ENCODE peak calls at places on chromosome 10, in eight cellular contexts. One of them, this sample, is unnamed.

GRCh38 chr10:44978570-44979280 is at the start of gene DEPP1:
- DNase-seq in right lobe of liver: peak
- DNase-seq in heart left ventricle: peak
- DNase-seq in body of pancreas: peak
- DNase-seq in tibial nerve: peak
- DNase-seq in adrenal gland: peak
- DNase-seq in uterus: peak
- DNase-seq in sigmoid colon: peak
- DNase-seq in this sample: peak

GRCh38 chr10:63562857-63563256 is 41.7 kb downstream of the REEP3 start:
- DNase-seq in right lobe of liver: no peak
- DNase-seq in heart left ventricle: no peak
- DNase-seq in body of pancreas: no peak
- DNase-seq in tibial nerve: no peak
- DNase-seq in adrenal gland: no peak
- DNase-seq in uterus: no peak
- DNase-seq in sigmoid colon: no peak
- DNase-seq in this sample: no peak

GRCh38 chr10:24790599-24790998 is 66.9 kb upstream of the ARHGAP21 start:
- DNase-seq in right lobe of liver: no peak
- DNase-seq in heart left ventricle: no peak
- DNase-seq in body of pancreas: no peak
- DNase-seq in tibial nerve: no peak
- DNase-seq in adrenal gland: no peak
- DNase-seq in uterus: no peak
- DNase-seq in sigmoid colon: no peak
- DNase-seq in this sample: no peak

GRCh38 chr10:91907914-91908357 is 1.4 kb downstream of the FGFBP3 start:
- DNase-seq in right lobe of liver: no peak
- DNase-seq in heart left ventricle: no peak
- DNase-seq in body of pancreas: peak
- DNase-seq in tibial nerve: no peak
- DNase-seq in adrenal gland: no peak
- DNase-seq in uterus: no peak
- DNase-seq in sigmoid colon: no peak
- DNase-seq in this sample: no peak

GRCh38 chr10:35722226-35722625 is 80.1 kb upstream of the FZD8 start:
- DNase-seq in right lobe of liver: no peak
- DNase-seq in heart left ventricle: no peak
- DNase-seq in body of pancreas: no peak
- DNase-seq in tibial nerve: no peak
- DNase-seq in adrenal gland: no peak
- DNase-seq in uterus: no peak
- DNase-seq in sigmoid colon: no peak
- DNase-seq in this sample: no peak

GRCh38 chr10:47450442-47450841 is 33.5 kb downstream of the ANXA8 start:
- DNase-seq in right lobe of liver: no peak
- DNase-seq in heart left ventricle: no peak
- DNase-seq in body of pancreas: no peak
- DNase-seq in tibial nerve: no peak
- DNase-seq in adrenal gland: no peak
- DNase-seq in uterus: no peak
- DNase-seq in sigmoid colon: no peak
- DNase-seq in this sample: no peak

GRCh38 chr10:98268694-98269386 is 846 bp upstream of the LOXL4 start:
- DNase-seq in right lobe of liver: no peak
- DNase-seq in heart left ventricle: no peak
- DNase-seq in body of pancreas: peak
- DNase-seq in tibial nerve: no peak
- DNase-seq in adrenal gland: no peak
- DNase-seq in uterus: no peak
- DNase-seq in sigmoid colon: no peak
- DNase-seq in this sample: no peak

GRCh38 chr10:125049216-125049903 is 107.4 kb downstream of the ZRANB1 start:
- DNase-seq in right lobe of liver: no peak
- DNase-seq in heart left ventricle: no peak
- DNase-seq in body of pancreas: no peak
- DNase-seq in tibial nerve: no peak
- DNase-seq in adrenal gland: no peak
- DNase-seq in uterus: no peak
- DNase-seq in sigmoid colon: no peak
- DNase-seq in this sample: no peak

GRCh38 chr10:110312206-110312605 is 7.5 kb upstream of the SMNDC1 start:
- DNase-seq in right lobe of liver: no peak
- DNase-seq in heart left ventricle: no peak
- DNase-seq in body of pancreas: no peak
- DNase-seq in tibial nerve: no peak
- DNase-seq in adrenal gland: no peak
- DNase-seq in uterus: no peak
- DNase-seq in sigmoid colon: no peak
- DNase-seq in this sample: no peak

GRCh38 chr10:132272061-132272766 is 35.5 kb downstream of the STK32C start:
- DNase-seq in right lobe of liver: peak
- DNase-seq in heart left ventricle: no peak
- DNase-seq in body of pancreas: no peak
- DNase-seq in tibial nerve: no peak
- DNase-seq in adrenal gland: no peak
- DNase-seq in uterus: no peak
- DNase-seq in sigmoid colon: peak
- DNase-seq in this sample: peak

GRCh38 chr10:46520941-46521340 is 35.5 kb downstream of the GPRIN2 start:
- DNase-seq in right lobe of liver: no peak
- DNase-seq in heart left ventricle: peak
- DNase-seq in body of pancreas: no peak
- DNase-seq in tibial nerve: no peak
- DNase-seq in adrenal gland: peak
- DNase-seq in uterus: peak
- DNase-seq in sigmoid colon: peak
- DNase-seq in this sample: no peak

GRCh38 chr10:78277734-78278404 is 244.2 kb downstream of the RPS24 start:
- DNase-seq in right lobe of liver: no peak
- DNase-seq in heart left ventricle: peak
- DNase-seq in body of pancreas: peak
- DNase-seq in tibial nerve: no peak
- DNase-seq in adrenal gland: peak
- DNase-seq in uterus: peak
- DNase-seq in sigmoid colon: peak
- DNase-seq in this sample: no peak

GRCh38 chr10:109214916-109215740 is 708.2 kb downstream of the XPNPEP1 start:
- DNase-seq in right lobe of liver: no peak
- DNase-seq in heart left ventricle: no peak
- DNase-seq in body of pancreas: no peak
- DNase-seq in tibial nerve: no peak
- DNase-seq in adrenal gland: no peak
- DNase-seq in uterus: no peak
- DNase-seq in sigmoid colon: no peak
- DNase-seq in this sample: no peak

GRCh38 chr10:18224626-18225445 is 84.6 kb downstream of the CACNB2 start:
- DNase-seq in right lobe of liver: no peak
- DNase-seq in heart left ventricle: no peak
- DNase-seq in body of pancreas: no peak
- DNase-seq in tibial nerve: peak
- DNase-seq in adrenal gland: peak
- DNase-seq in uterus: peak
- DNase-seq in sigmoid colon: peak
- DNase-seq in this sample: peak

GRCh38 chr10:77073066-77073960 is 564.3 kb downstream of the KCNMA1 start:
- DNase-seq in right lobe of liver: peak
- DNase-seq in heart left ventricle: no peak
- DNase-seq in body of pancreas: peak
- DNase-seq in tibial nerve: peak
- DNase-seq in adrenal gland: peak
- DNase-seq in uterus: peak
- DNase-seq in sigmoid colon: peak
- DNase-seq in this sample: peak

GRCh38 chr10:77069020-77069419 is 568.6 kb downstream of the KCNMA1 start:
- DNase-seq in right lobe of liver: no peak
- DNase-seq in heart left ventricle: no peak
- DNase-seq in body of pancreas: no peak
- DNase-seq in tibial nerve: peak
- DNase-seq in adrenal gland: no peak
- DNase-seq in uterus: no peak
- DNase-seq in sigmoid colon: no peak
- DNase-seq in this sample: no peak

GRCh38 chr10:77074104-77074638 is 563.4 kb downstream of the KCNMA1 start:
- DNase-seq in right lobe of liver: no peak
- DNase-seq in heart left ventricle: no peak
- DNase-seq in body of pancreas: no peak
- DNase-seq in tibial nerve: no peak
- DNase-seq in adrenal gland: no peak
- DNase-seq in uterus: no peak
- DNase-seq in sigmoid colon: no peak
- DNase-seq in this sample: no peak

GRCh38 chr10:77070892-77071595 is 566.6 kb downstream of the KCNMA1 start:
- DNase-seq in right lobe of liver: no peak
- DNase-seq in heart left ventricle: peak
- DNase-seq in body of pancreas: no peak
- DNase-seq in tibial nerve: peak
- DNase-seq in adrenal gland: no peak
- DNase-seq in uterus: no peak
- DNase-seq in sigmoid colon: peak
- DNase-seq in this sample: no peak

GRCh38 chr10:77070317-77070716 is 567.3 kb downstream of the KCNMA1 start:
- DNase-seq in right lobe of liver: no peak
- DNase-seq in heart left ventricle: no peak
- DNase-seq in body of pancreas: no peak
- DNase-seq in tibial nerve: peak
- DNase-seq in adrenal gland: no peak
- DNase-seq in uterus: no peak
- DNase-seq in sigmoid colon: no peak
- DNase-seq in this sample: no peak
- TF ChIP-seq CTCF in right lobe of liver: no peak
- TF ChIP-seq CTCF in heart left ventricle: no peak
- TF ChIP-seq CTCF in body of pancreas: no peak
- TF ChIP-seq CTCF in tibial nerve: no peak
- TF ChIP-seq CTCF in adrenal gland: no peak
- TF ChIP-seq CTCF in uterus: no peak
- TF ChIP-seq CTCF in sigmoid colon: no peak
- TF ChIP-seq CTCF in this sample: no peak

DNA sequence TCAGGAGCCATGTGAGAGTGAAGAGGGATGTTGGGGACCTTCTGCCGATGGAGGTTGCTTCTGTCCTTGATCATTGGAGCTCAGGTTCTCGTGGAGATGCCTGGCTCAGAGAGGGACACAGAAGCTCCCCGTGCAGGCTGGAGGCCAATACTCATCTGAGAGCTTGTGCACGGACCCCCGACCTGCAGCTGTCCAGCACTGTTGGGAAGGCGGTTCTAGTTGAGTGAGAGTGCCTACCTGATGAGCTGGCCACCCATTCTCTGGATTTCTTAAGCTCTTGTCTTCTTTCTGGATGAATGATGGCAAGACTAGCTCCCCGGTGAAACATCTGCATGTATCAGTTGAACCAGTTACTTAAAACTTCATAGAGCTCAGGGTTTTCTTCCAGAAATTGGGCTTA is 247.6 kb upstream of the MKI67 start:
- DNase-seq in right lobe of liver: no peak
- DNase-seq in heart left ventricle: no peak
- DNase-seq in body of pancreas: no peak
- DNase-seq in tibial nerve: no peak
- DNase-seq in adrenal gland: no peak
- DNase-seq in uterus: no peak
- DNase-seq in sigmoid colon: no peak
- DNase-seq in this sample: no peak
- TF ChIP-seq POLR2A in right lobe of liver: no peak
- TF ChIP-seq POLR2A in heart left ventricle: no peak
- TF ChIP-seq POLR2A in body of pancreas: no peak
- TF ChIP-seq POLR2A in tibial nerve: no peak
- TF ChIP-seq POLR2A in adrenal gland: no peak
- TF ChIP-seq POLR2A in uterus: no peak
- TF ChIP-seq POLR2A in sigmoid colon: no peak
- TF ChIP-seq POLR2A in this sample: no peak

DNA sequence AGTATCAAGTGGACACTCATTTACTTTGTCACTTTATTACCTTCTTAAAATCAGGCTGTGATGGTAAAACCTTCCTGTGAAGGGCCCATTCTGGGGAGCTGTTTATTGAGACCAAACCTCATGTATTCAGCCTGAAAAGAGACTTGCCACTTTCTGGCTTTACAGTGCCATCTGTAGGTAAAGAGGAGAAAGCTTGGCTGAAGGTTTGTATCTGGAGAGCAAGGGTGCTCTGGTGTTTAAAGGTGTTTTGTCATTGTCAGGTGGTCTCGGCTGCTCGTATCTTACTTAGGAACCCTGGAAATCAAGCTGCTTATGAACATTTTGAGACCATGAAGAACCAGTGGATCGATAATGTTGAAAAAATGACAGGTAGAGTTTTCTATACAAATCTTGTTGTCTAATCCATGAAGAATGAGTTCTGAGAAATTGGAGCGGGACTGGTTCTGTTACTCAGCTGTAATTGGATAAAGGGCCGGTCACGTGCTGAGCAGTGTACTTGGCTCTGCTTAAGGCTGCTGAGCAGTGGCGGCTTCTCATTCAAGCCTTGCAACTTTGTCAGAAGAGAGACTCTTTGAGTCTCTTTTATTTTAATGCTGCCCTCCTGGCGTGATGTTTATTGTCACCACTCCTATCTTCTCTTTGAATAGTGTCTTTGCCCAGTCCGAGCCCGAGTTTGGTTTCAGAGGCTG is 46.9 kb downstream of the AP3M1 start:
- DNase-seq in right lobe of liver: no peak
- DNase-seq in heart left ventricle: no peak
- DNase-seq in body of pancreas: no peak
- DNase-seq in tibial nerve: no peak
- DNase-seq in adrenal gland: no peak
- DNase-seq in uterus: no peak
- DNase-seq in sigmoid colon: no peak
- DNase-seq in this sample: no peak
- TF ChIP-seq CTCF in right lobe of liver: peak
- TF ChIP-seq CTCF in heart left ventricle: peak
- TF ChIP-seq CTCF in body of pancreas: no peak
- TF ChIP-seq CTCF in tibial nerve: no peak
- TF ChIP-seq CTCF in adrenal gland: peak
- TF ChIP-seq CTCF in uterus: no peak
- TF ChIP-seq CTCF in sigmoid colon: no peak
- TF ChIP-seq CTCF in this sample: no peak

GRCh38 chr10:129467346-129468119 is 492 bp downstream of the MGMT start:
- DNase-seq in right lobe of liver: peak
- DNase-seq in heart left ventricle: no peak
- DNase-seq in body of pancreas: peak
- DNase-seq in tibial nerve: no peak
- DNase-seq in adrenal gland: peak
- DNase-seq in uterus: no peak
- DNase-seq in sigmoid colon: peak
- DNase-seq in this sample: no peak

GRCh38 chr10:129465796-129466702 is 992 bp upstream of the MGMT start:
- DNase-seq in right lobe of liver: no peak
- DNase-seq in heart left ventricle: peak
- DNase-seq in body of pancreas: no peak
- DNase-seq in tibial nerve: no peak
- DNase-seq in adrenal gland: no peak
- DNase-seq in uterus: no peak
- DNase-seq in sigmoid colon: no peak
- DNase-seq in this sample: no peak

GRCh38 chr10:129464251-129464650 is 2.8 kb upstream of the MGMT start:
- DNase-seq in right lobe of liver: no peak
- DNase-seq in heart left ventricle: no peak
- DNase-seq in body of pancreas: no peak
- DNase-seq in tibial nerve: no peak
- DNase-seq in adrenal gland: no peak
- DNase-seq in uterus: no peak
- DNase-seq in sigmoid colon: no peak
- DNase-seq in this sample: no peak

GRCh38 chr10:129468187-129468586 is 1.1 kb downstream of the MGMT start:
- DNase-seq in right lobe of liver: no peak
- DNase-seq in heart left ventricle: no peak
- DNase-seq in body of pancreas: no peak
- DNase-seq in tibial nerve: no peak
- DNase-seq in adrenal gland: no peak
- DNase-seq in uterus: no peak
- DNase-seq in sigmoid colon: no peak
- DNase-seq in this sample: no peak

GRCh38 chr10:129466703-129467345 is at the start of gene MGMT:
- DNase-seq in right lobe of liver: peak
- DNase-seq in heart left ventricle: peak
- DNase-seq in body of pancreas: peak
- DNase-seq in tibial nerve: peak
- DNase-seq in adrenal gland: peak
- DNase-seq in uterus: peak
- DNase-seq in sigmoid colon: peak
- DNase-seq in this sample: peak
- TF ChIP-seq POLR2A in right lobe of liver: peak
- TF ChIP-seq POLR2A in heart left ventricle: peak
- TF ChIP-seq POLR2A in body of pancreas: peak
- TF ChIP-seq POLR2A in tibial nerve: no peak
- TF ChIP-seq POLR2A in adrenal gland: peak
- TF ChIP-seq POLR2A in uterus: peak
- TF ChIP-seq POLR2A in sigmoid colon: peak
- TF ChIP-seq POLR2A in this sample: peak